ENCODE peak calls at places on chromosomes 13 and 19, in seven cellular contexts. Q is heart left ventricle; O is adipocyte; B is CD4-positive, alpha-beta T cell; J is CD8-positive, alpha-beta memory T cell; U is AG04450; K is left ventricle myocardium inferior. H is an unnamed sample. For H3K9me3, the result is how much of the 10 kb centered on the place peaks cover.

GRCh38 chr13:31001647-31002046 is 69.2 kb downstream of the TEX26 start:
- DNase-seq in U (no peak), Q (no peak), B (no peak), J (no peak), K (no peak), O (no peak), H (no peak)

GRCh38 chr13:112066624-112067004 is 335 bp upstream of the SOX1 start:
- DNase-seq in Q (peak), J (no peak), B (peak), O (peak), K (peak), U (no peak), H (peak)

GRCh38 chr13:67140006-67140405 is 90.1 kb downstream of the PCDH9 start:
- DNase-seq in U (no peak), O (no peak), Q (no peak), B (no peak), K (no peak), J (no peak), H (no peak)

GRCh38 chr19:19224852-19225494 is 13.2 kb downstream of the NCAN start:
- DNase-seq in B (peak), J (peak), Q (peak), O (peak), K (peak), U (peak), H (peak)

GRCh38 chr13:33882804-33883203 is 64.9 kb downstream of the RFC3 start:
- DNase-seq in O (no peak), J (no peak), Q (no peak), K (no peak), U (no peak), B (no peak), H (no peak)

GRCh38 chr13:65971541-65971940 is 1258.6 kb downstream of the PCDH9 start:
- DNase-seq in U (no peak), K (no peak), Q (no peak), J (no peak), B (no peak), O (no peak), H (no peak)

GRCh38 chr13:112971288-112971643 is 2.3 kb downstream of the MCF2L start:
- DNase-seq in B (no peak), O (no peak), U (no peak), J (no peak), Q (no peak), K (no peak), H (no peak)

GRCh38 chr13:31518666-31519065 is 220.7 kb upstream of the RXFP2 start:
- DNase-seq in U (no peak), K (no peak), J (no peak), Q (no peak), O (peak), B (no peak), H (no peak)

GRCh38 chr13:80630685-80631121 is 289.8 kb upstream of the SPRY2 start:
- DNase-seq in K (no peak), U (no peak), J (no peak), B (no peak), Q (peak), O (peak), H (no peak)

GRCh38 chr13:113373811-113374485 is 10.0 kb upstream of the GRTP1 start:
- DNase-seq in Q (no peak), O (no peak), B (no peak), U (no peak), J (no peak), K (no peak), H (no peak)

GRCh38 chr19:45607071-45608029 is 5.3 kb upstream of the GPR4 start:
- DNase-seq in O (peak), Q (peak), B (no peak), J (peak), K (peak), U (peak), H (peak)

GRCh38 chr19:20179946-20180345 is 12.9 kb downstream of the ZNF486 start:
- DNase-seq in Q (no peak), U (no peak), O (peak), K (no peak), B (no peak), J (no peak), H (no peak)

GRCh38 chr13:23794267-23795161 is 94.7 kb downstream of the MIPEP start:
- DNase-seq in Q (no peak), J (no peak), U (peak), B (no peak), K (no peak), O (peak), H (no peak)

GRCh38 chr19:12140545-12141404 is 625 bp upstream of the ZNF20 start:
- DNase-seq in J (peak), U (peak), O (peak), K (peak), B (peak), Q (peak), H (peak)

GRCh38 chr13:83121904-83122303 is 760.4 kb downstream of the SLITRK1 start:
- DNase-seq in J (no peak), B (no peak), U (no peak), O (no peak), Q (no peak), K (no peak), H (no peak)

GRCh38 chr19:35296644-35297514 is 4.9 kb downstream of the MAG start:
- DNase-seq in K (no peak), J (no peak), Q (no peak), O (no peak), U (no peak), B (no peak), H (no peak)

GRCh38 chr19:35297922-35298321 is 6.0 kb downstream of the MAG start:
- DNase-seq in J (no peak), B (no peak), Q (no peak), K (no peak), U (no peak), O (no peak), H (no peak)

GRCh38 chr19:35298561-35298972 is 6.6 kb downstream of the MAG start:
- DNase-seq in U (no peak), O (no peak), Q (no peak), J (no peak), B (no peak), K (no peak), H (no peak)

GRCh38 chr19:35295792-35296462 is 4.0 kb downstream of the MAG start:
- DNase-seq in J (no peak), U (no peak), K (no peak), O (no peak), B (peak), Q (no peak), H (no peak)

DNA sequence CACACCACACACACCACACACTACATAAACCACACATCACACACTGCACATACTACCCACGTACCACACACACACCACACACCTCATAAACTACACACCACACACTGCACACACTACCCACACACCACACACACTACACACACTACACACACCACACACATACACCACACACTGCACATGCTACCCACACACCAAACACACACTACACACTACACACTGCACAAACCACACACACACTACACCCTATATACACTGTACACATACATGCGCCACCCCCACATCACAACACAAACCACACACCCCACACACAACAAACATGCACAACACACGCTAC is 5.5 kb downstream of the MAG start:
- DNase-seq in Q (no peak), J (no peak), B (no peak), U (no peak), O (no peak), K (no peak), H (no peak)
- H3K9me3 ChIP-seq in Q (under half), J (under half), B (under half), U (under half), O (under half), K (under half), H (under half)

GRCh38 chr19:58117841-58118575 is 20.0 kb upstream of the ZSCAN18 start:
- DNase-seq in J (no peak), K (no peak), Q (peak), O (no peak), B (no peak), U (no peak), H (peak)

GRCh38 chr19:58123354-58123753 is 25.3 kb upstream of the ZSCAN18 start:
- DNase-seq in U (no peak), O (no peak), Q (no peak), B (no peak), J (no peak), K (no peak), H (no peak)

GRCh38 chr19:58118979-58119733 is 21.1 kb upstream of the ZSCAN18 start:
- DNase-seq in Q (no peak), B (no peak), U (no peak), O (no peak), J (no peak), K (no peak), H (no peak)
- H3K9me3 ChIP-seq in Q (under half), B (half or more), U (half or more), O (half or more), J (under half), K (half or more), H (under half)

GRCh38 chr13:18964942-18965341 is 216.7 kb downstream of the TUBA3C start:
- DNase-seq in B (no peak), Q (no peak), O (no peak), U (no peak), K (no peak), J (no peak), H (no peak)
- H3K9me3 ChIP-seq in B (under half), Q (under half), O (under half), U (half or more), K (under half), J (under half), H (under half)

DNA sequence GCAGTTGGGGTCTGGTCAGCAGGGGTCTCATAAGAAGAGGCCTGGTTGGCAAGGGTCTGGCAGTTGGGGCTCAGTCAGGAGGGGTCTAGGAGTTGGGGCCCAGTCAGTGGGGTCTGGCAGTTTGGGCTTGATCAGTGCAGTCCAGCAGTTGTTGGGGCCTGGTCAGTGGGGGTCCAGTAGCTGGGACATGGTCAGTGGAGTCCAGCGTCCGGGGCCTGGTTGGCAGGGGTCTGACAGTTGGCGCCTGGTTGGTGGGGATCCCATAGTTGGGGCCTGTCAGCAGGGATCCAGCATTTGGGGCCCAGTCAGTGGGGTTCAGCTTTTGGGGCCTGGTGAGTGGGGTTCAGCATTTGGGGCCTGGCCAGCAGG is 60.5 kb upstream of the TPM4 start:
- DNase-seq in J (no peak), K (no peak), U (no peak), O (no peak), B (no peak), Q (no peak), H (no peak)
- H3K9me3 ChIP-seq in J (under half), K (under half), U (under half), O (under half), B (under half), Q (under half), H (under half)

GRCh38 chr19:5188548-5189317 is 151.9 kb downstream of the PTPRS start:
- DNase-seq in K (no peak), J (no peak), Q (no peak), O (no peak), B (no peak), U (no peak), H (no peak)
- H3K9me3 ChIP-seq in K (under half), J (under half), Q (under half), O (under half), B (under half), U (under half), H (under half)

DNA sequence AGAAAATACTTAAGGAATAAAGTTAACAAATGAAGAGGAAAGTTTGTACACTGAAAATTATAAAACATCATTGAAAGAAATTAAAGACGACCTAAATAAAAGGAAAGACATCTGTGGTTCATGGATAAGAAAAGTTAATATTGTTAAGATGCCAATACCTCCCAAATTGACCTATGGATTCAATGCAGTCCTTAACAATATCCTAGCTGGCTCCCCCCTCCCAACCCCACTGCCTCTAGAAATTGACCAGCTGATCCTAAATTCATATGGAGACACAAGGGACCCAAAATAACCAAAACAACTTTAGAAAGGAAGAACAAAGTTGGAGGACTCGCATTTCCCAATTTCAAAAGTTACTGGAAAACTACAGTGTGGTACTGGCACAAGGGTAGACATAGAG is 28.3 kb downstream of the ZNF45 start:
- DNase-seq in O (no peak), U (no peak), K (no peak), J (no peak), B (no peak), Q (no peak), H (no peak)
- H3K9me3 ChIP-seq in O (under half), U (under half), K (half or more), J (under half), B (half or more), Q (under half), H (under half)

GRCh38 chr19:41193420-41194156 is 569 bp downstream of the CYP2S1 start:
- DNase-seq in U (no peak), J (no peak), O (no peak), Q (no peak), B (no peak), K (no peak), H (no peak)

GRCh38 chr19:41203371-41203770 is 10.4 kb downstream of the CYP2S1 start:
- DNase-seq in J (no peak), B (no peak), U (no peak), K (no peak), O (no peak), Q (no peak), H (no peak)

GRCh38 chr19:41195675-41196497 is 2.9 kb downstream of the CYP2S1 start:
- DNase-seq in Q (no peak), O (no peak), B (no peak), U (no peak), K (no peak), J (no peak), H (no peak)

GRCh38 chr19:41194157-41194552 is 1.1 kb downstream of the CYP2S1 start:
- DNase-seq in U (no peak), B (no peak), O (no peak), K (no peak), Q (no peak), J (no peak), H (no peak)

GRCh38 chr19:41198559-41198958 is 5.5 kb downstream of the CYP2S1 start:
- DNase-seq in Q (no peak), J (no peak), B (no peak), K (no peak), O (no peak), U (no peak), H (no peak)
- H3K9me3 ChIP-seq in Q (under half), J (under half), B (under half), K (under half), O (under half), U (under half), H (under half)